ENCODE peak calls at places on chromosomes 4 and X, in four cellular contexts. One of them, this sample, is unnamed.

GRCh38 chrX:20056704-20057103 is 60.0 kb downstream of the MAP7D2 start:
- DNase-seq in mesenchymal stem cell: peak; percentile 8
- DNase-seq in H1: no peak
- DNase-seq in trophoblast cell: no peak
- DNase-seq in this sample: no peak

GRCh38 chr4:94889961-94890360 is 132.2 kb downstream of the BMPR1B start:
- DNase-seq in mesenchymal stem cell: peak; percentile 40
- DNase-seq in H1: no peak
- DNase-seq in trophoblast cell: no peak
- DNase-seq in this sample: no peak

GRCh38 chrX:10900585-10901289 is 210.4 kb upstream of the HCCS start:
- DNase-seq in mesenchymal stem cell: peak; percentile 64
- DNase-seq in H1: no peak
- DNase-seq in trophoblast cell: no peak
- DNase-seq in this sample: no peak

GRCh38 chr4:47729086-47729763 is 108.6 kb downstream of the CORIN start:
- DNase-seq in mesenchymal stem cell: no peak
- DNase-seq in H1: no peak
- DNase-seq in trophoblast cell: no peak
- DNase-seq in this sample: no peak

GRCh38 chr4:146632770-146633470 is 5.8 kb upstream of the POU4F2 start:
- DNase-seq in mesenchymal stem cell: no peak
- DNase-seq in H1: no peak
- DNase-seq in trophoblast cell: no peak
- DNase-seq in this sample: no peak

GRCh38 chrX:16838202-16839066 is 31.7 kb downstream of the RBBP7 start:
- DNase-seq in mesenchymal stem cell: peak; percentile 75
- DNase-seq in H1: no peak
- DNase-seq in trophoblast cell: no peak
- DNase-seq in this sample: no peak

GRCh38 chrX:24341795-24342194 is 18.6 kb upstream of the SUPT20HL1 start:
- DNase-seq in mesenchymal stem cell: peak; percentile 78
- DNase-seq in H1: no peak
- DNase-seq in trophoblast cell: no peak
- DNase-seq in this sample: no peak

GRCh38 chr4:177369372-177369771 is 59.7 kb downstream of the NEIL3 start:
- DNase-seq in mesenchymal stem cell: peak; percentile 16
- DNase-seq in H1: no peak
- DNase-seq in trophoblast cell: no peak
- DNase-seq in this sample: no peak

GRCh38 chrX:153406903-153407302 is 4.4 kb upstream of the ZFP92 start:
- DNase-seq in mesenchymal stem cell: no peak
- DNase-seq in H1: no peak
- DNase-seq in trophoblast cell: no peak
- DNase-seq in this sample: no peak
- H4K8ac ChIP-seq in mesenchymal stem cell: no peak overlapping the region
- H4K8ac ChIP-seq in H1: no peak overlapping the region
- H4K8ac ChIP-seq in trophoblast cell: no peak overlapping the region
- H4K8ac ChIP-seq in this sample: no peak overlapping the region

GRCh38 chr4:131534944-131535640 is 1614.0 kb upstream of the PCDH10 start:
- DNase-seq in mesenchymal stem cell: no peak
- DNase-seq in H1: no peak
- DNase-seq in trophoblast cell: no peak
- DNase-seq in this sample: no peak

DNA sequence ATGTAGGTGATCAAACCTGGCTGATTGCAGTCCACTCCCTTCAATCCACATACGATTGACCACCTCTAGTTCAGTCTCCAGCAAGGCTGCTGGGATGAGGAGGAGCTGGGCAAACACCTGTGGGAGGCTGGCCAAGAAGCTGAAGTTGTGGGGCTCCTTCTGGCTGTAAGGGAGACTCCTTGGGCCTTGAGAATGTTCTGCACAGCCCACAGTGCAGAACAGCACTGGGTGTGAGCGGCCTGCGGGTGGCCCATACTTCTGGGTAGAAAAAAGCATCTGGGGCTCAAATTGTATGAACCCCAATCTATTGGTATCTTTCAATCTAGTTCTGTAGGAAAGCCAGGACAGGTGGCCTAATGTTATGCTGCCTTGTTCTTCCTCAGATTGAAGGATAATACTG is 1608.8 kb upstream of the PCDH10 start:
- DNase-seq in mesenchymal stem cell: no peak
- DNase-seq in H1: no peak
- DNase-seq in trophoblast cell: no peak
- DNase-seq in this sample: no peak
- H2BK12ac ChIP-seq in mesenchymal stem cell: no peak overlapping the region
- H2BK12ac ChIP-seq in H1: no peak overlapping the region
- H2BK12ac ChIP-seq in trophoblast cell: no peak overlapping the region
- H2BK12ac ChIP-seq in this sample: no peak overlapping the region

DNA sequence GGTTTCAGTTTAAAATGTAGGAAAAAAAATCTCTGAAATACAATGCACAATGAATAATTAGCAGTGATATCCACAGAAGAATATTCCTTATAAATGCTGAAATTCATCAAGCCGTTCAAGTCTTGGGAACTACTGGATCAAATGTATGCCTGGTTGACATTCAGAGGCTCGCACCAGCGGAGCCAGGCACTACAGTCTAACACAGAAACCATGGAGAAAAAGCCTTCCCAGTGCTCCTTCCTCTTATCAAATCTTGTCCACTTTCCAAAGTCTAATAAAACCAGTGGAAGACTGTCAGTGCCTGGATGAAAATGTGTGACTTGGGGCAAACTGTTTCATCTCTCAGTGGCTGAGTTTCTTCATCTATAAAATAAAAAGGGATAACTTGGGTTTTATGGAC is 35.9 kb downstream of the CENPU start:
- DNase-seq in mesenchymal stem cell: no peak
- DNase-seq in H1: no peak
- DNase-seq in trophoblast cell: no peak
- DNase-seq in this sample: no peak
- H3K36me3 ChIP-seq in mesenchymal stem cell: no peaks in the 10 kb centered on the region
- H3K36me3 ChIP-seq in H1: peaks cover 41% of the 10 kb centered on the region
- H3K36me3 ChIP-seq in trophoblast cell: peaks cover 16% of the 10 kb centered on the region
- H3K36me3 ChIP-seq in this sample: peaks cover 95% of the 10 kb centered on the region

DNA sequence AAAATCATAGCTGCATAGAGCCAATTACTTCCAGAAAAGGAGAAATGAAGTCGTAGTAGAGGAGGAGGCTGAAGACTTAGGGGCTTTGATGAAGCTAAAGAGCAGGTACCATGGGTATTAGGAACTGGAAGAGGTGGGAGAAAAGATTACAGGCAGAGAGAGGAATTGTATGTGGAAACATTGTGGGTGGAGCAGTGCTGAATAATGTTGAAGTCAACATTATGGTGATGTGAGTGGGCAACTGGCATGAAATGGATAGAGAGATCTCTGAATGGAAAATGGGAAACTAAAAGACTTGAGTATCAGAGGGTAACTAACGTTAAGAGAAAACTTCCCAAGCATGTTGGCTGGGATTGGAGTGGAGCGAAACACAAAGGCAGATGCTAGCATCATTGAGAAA is 92.5 kb downstream of the AREG start:
- DNase-seq in mesenchymal stem cell: no peak
- DNase-seq in H1: no peak
- DNase-seq in trophoblast cell: no peak
- DNase-seq in this sample: no peak
- H4K8ac ChIP-seq in mesenchymal stem cell: no peak overlapping the region
- H4K8ac ChIP-seq in H1: no peak overlapping the region
- H4K8ac ChIP-seq in trophoblast cell: no peak overlapping the region
- H4K8ac ChIP-seq in this sample: no peak overlapping the region

DNA sequence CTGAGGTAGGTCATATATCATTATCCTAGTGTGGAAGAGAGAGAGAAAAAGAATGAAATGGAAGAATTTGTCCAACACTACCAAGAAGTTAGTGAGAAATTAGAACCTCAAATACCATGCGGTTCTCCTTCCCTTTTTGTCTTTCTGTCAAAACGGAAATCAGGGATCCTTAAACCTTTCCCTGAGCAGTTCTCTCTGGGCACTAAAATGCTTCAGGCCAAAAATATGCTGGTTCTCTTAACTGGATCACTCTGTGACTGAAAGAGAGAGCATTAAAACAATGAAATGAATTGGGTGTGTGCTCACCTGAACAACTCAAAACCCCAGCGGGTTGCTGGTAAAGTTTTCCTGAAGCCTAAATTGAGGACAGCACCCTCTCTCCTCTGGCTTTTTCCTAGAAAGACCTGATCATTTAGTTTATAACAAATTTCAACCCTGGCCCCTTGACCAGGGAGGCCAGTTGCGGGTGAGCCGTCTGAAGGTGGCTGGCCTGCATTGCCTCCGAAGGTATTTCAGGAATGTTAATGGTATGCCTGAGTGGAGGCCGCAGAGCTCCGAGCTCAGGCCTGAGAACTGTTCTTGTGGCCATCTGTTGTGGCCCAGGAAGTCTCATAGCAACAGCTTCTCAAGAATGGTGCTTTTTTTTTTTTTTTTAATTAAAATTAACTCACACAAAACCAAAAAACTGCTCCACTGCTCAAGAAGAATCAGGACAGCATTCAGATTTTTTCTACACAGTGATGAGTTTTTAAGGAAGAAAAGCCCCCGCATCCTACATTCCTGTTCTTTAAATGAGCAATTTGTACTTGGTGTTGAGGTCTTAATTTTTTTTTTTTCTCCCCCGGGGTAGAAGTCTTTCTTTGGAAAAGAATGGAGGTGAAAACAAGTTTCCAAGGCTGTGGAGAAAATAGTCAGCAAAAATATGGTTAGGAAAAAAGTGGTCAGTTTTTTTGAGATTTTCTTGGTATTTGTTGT is 155.1 kb downstream of the SHROOM3 start:
- DNase-seq in mesenchymal stem cell: peak; percentile 90
- DNase-seq in H1: peak; percentile 85
- DNase-seq in trophoblast cell: peak; percentile 92
- DNase-seq in this sample: peak; percentile 87
- H2BK12ac ChIP-seq in mesenchymal stem cell: peak overlapping the region; percentile 14
- H2BK12ac ChIP-seq in H1: peak overlapping the region; percentile 92
- H2BK12ac ChIP-seq in trophoblast cell: peak overlapping the region; percentile 73
- H2BK12ac ChIP-seq in this sample: no peak overlapping the region

GRCh38 chr4:83096397-83096796 is 18.1 kb downstream of the PLAC8 start:
- DNase-seq in mesenchymal stem cell: no peak
- DNase-seq in H1: no peak
- DNase-seq in trophoblast cell: no peak
- DNase-seq in this sample: no peak
- H3K36me3 ChIP-seq in mesenchymal stem cell: no peaks in the 10 kb centered on the region
- H3K36me3 ChIP-seq in H1: no peaks in the 10 kb centered on the region
- H3K36me3 ChIP-seq in trophoblast cell: peaks cover 3% of the 10 kb centered on the region
- H3K36me3 ChIP-seq in this sample: no peaks in the 10 kb centered on the region

GRCh38 chrX:57119416-57119815 is 1.9 kb downstream of the SPIN2B start:
- DNase-seq in mesenchymal stem cell: no peak
- DNase-seq in H1: no peak
- DNase-seq in trophoblast cell: no peak
- DNase-seq in this sample: no peak

GRCh38 chrX:57121162-57121741 is at the start of gene SPIN2B:
- DNase-seq in mesenchymal stem cell: peak; percentile 90
- DNase-seq in H1: peak; percentile 75
- DNase-seq in trophoblast cell: peak; percentile 37
- DNase-seq in this sample: peak; percentile 70
- H4K8ac ChIP-seq in mesenchymal stem cell: peak within 1 kb of the TSS; percentile 96
- H4K8ac ChIP-seq in H1: peak within 1 kb of the TSS; percentile 68
- H4K8ac ChIP-seq in trophoblast cell: peak within 1 kb of the TSS; percentile 86
- H4K8ac ChIP-seq in this sample: no peak within 1 kb of the TSS

DNA sequence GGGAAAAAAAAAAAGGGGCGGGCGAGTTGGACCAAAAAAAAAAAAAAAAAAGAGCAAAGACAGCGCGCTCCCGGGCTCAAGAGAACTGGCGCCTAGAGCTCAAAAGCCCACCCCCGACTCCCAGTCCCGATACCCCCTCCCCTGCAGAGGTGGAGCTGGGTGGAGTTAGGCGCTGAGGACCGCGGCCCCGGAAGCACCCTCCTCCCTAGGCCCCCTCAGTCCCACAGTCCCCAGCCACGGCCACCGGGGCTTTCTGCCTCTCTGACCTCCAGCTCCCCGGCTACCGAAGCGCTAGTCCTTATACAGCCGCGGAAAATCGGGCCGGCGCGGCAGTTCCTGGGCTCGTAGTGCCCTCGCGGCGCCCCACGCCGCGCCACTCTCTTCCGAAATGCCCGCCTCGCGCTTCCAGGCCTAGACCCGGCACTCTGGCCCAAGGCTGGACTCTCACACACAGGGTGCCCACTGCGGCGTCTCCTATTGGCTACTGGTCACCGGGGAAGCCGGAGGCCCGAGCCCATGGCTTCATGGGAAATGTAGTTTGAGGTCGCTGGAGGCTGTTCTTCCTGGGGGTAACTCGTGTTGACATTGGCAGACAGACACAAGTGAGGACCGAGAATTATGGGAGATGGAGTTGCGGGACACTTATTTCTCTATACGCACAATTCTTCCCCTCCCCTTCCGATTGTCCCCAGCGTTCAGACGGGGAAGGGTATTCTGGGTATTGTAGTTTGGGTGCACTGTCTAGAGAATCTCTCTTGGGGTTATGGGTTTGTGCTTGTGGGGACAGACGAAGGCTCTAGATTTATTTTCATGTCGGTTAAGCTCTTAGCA is at the start of gene ENOX2:
- DNase-seq in mesenchymal stem cell: peak; percentile 97
- DNase-seq in H1: peak; percentile 79
- DNase-seq in trophoblast cell: peak; percentile 88
- DNase-seq in this sample: peak; percentile 89
- H2BK12ac ChIP-seq in mesenchymal stem cell: no peak within 1 kb of the TSS
- H2BK12ac ChIP-seq in H1: no peak within 1 kb of the TSS
- H2BK12ac ChIP-seq in trophoblast cell: no peak within 1 kb of the TSS
- H2BK12ac ChIP-seq in this sample: no peak within 1 kb of the TSS

DNA sequence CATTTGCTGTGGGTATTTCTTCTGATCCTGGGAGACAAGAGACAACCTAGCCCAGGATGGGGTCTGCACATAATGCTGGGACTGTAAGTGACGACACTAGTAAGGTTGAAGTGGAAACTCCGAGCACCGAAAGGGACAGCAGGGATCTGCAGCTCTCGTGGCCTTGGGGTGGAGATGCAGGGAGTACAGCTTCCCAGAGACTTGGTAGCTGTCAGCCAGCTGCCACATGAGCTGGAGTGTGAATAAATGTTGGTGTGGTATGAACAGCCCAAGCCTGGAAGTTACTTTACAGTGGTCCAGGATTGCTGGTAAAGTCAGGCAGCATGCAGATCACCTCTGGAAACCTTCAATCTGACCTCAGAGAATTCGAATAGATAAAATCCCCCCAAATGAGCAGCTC is 97.6 kb downstream of the FAM193A start:
- DNase-seq in mesenchymal stem cell: no peak
- DNase-seq in H1: no peak
- DNase-seq in trophoblast cell: no peak
- DNase-seq in this sample: no peak
- H3K36me3 ChIP-seq in mesenchymal stem cell: peaks cover 35% of the 10 kb centered on the region
- H3K36me3 ChIP-seq in H1: peaks cover 19% of the 10 kb centered on the region
- H3K36me3 ChIP-seq in trophoblast cell: peaks cover 35% of the 10 kb centered on the region
- H3K36me3 ChIP-seq in this sample: peaks cover 34% of the 10 kb centered on the region